ENCODE peak calls at places on chromosomes 3 and 15, in five cellular contexts. Z is right lobe of liver, W is fibroblast of mammary gland, J is psoas muscle, U is mammary epithelial cell. D is an unnamed sample.

GRCh38 chr15:56640549-56640948 is 92.8 kb downstream of the ZNF280D start:
- DNase-seq in Z (no peak), J (no peak), W (no peak), U (no peak), D (no peak)

GRCh38 chr3:52280046-52280445 is 1.6 kb upstream of the WDR82 start:
- DNase-seq in Z (no peak), W (peak), J (no peak), U (peak), D (peak)

GRCh38 chr3:141294848-141295247 is 63.2 kb downstream of the PXYLP1 start:
- DNase-seq in Z (no peak), U (peak), J (no peak), W (peak), D (peak)

GRCh38 chr3:21672303-21672702 is 78.7 kb downstream of the ZNF385D start:
- DNase-seq in W (peak), Z (no peak), J (no peak), U (peak), D (peak)

GRCh38 chr3:153221748-153222162 is 59.7 kb downstream of the RAP2B start:
- DNase-seq in W (peak), Z (peak), U (peak), J (peak), D (peak)

GRCh38 chr3:59426851-59427565 is 377.2 kb upstream of the CFAP20DC start:
- DNase-seq in W (peak), Z (no peak), J (no peak), U (peak), D (peak)

GRCh38 chr15:92714071-92714456 is 58.5 kb upstream of the FAM174B start:
- DNase-seq in U (peak), W (peak), Z (no peak), J (no peak), D (peak)

GRCh38 chr15:64825081-64825430 is 391 bp downstream of the PIF1 start:
- DNase-seq in J (no peak), W (no peak), U (no peak), Z (no peak), D (no peak)

GRCh38 chr3:188294823-188295487 is 141.0 kb downstream of the LPP start:
- DNase-seq in U (peak), J (no peak), W (peak), Z (peak), D (peak)

GRCh38 chr3:43684944-43685343 is 5.8 kb upstream of the ABHD5 start:
- DNase-seq in W (no peak), U (no peak), J (no peak), Z (no peak), D (no peak)

GRCh38 chr3:143201066-143201465 is 81.5 kb downstream of the CHST2 start:
- DNase-seq in W (peak), U (no peak), J (no peak), Z (no peak), D (no peak)

GRCh38 chr3:24493951-24494615 is 567 bp downstream of the THRB start:
- DNase-seq in Z (peak), U (peak), J (peak), W (peak), D (peak)

GRCh38 chr3:24682141-24682547 is 187.5 kb upstream of the THRB start:
- DNase-seq in Z (no peak), U (peak), J (no peak), W (peak), D (peak)